ENCODE peak calls at places on chromosomes 13 and 19, in four cellular contexts. V, Q, M and Z are unnamed samples.

GRCh38 chr19:14544977-14545715 is 15.8 kb downstream of the TECR start:
- DNase-seq in V (no peak), Q (no peak), M (no peak), Z (no peak)

GRCh38 chr19:2923510-2923909 is 21.3 kb downstream of the ZNF77 start:
- DNase-seq in V (peak; percentile 21), Q (no peak), M (no peak), Z (no peak)

GRCh38 chr13:73449258-73449657 is 390.5 kb downstream of the KLF5 start:
- DNase-seq in V (no peak), Q (no peak), M (no peak), Z (no peak)

GRCh38 chr13:25059943-25060342 is 36.0 kb upstream of the PABPC3 start:
- DNase-seq in V (no peak), Q (no peak), M (no peak), Z (no peak)

GRCh38 chr13:83827338-83827737 is 54.9 kb downstream of the SLITRK1 start:
- DNase-seq in V (no peak), Q (no peak), M (no peak), Z (no peak)

GRCh38 chr13:32381539-32381938 is 46.4 kb downstream of the N4BP2L1 start:
- DNase-seq in V (peak; percentile 49), Q (no peak), M (no peak), Z (no peak)

GRCh38 chr19:5107432-5108122 is 138.7 kb downstream of the KDM4B start:
- DNase-seq in V (no peak), Q (no peak), M (no peak), Z (no peak)

GRCh38 chr13:39765801-39766463 is 110.5 kb downstream of the COG6 start:
- DNase-seq in V (no peak), Q (peak; percentile 42), M (no peak), Z (no peak)

GRCh38 chr19:36330226-36330625 is 48.8 kb downstream of the ZFP14 start:
- DNase-seq in V (no peak), Q (no peak), M (no peak), Z (no peak)

GRCh38 chr13:97631158-97631557 is 197.2 kb downstream of the RAP2A start:
- DNase-seq in V (no peak), Q (peak; percentile 53), M (no peak), Z (no peak)

GRCh38 chr13:41311607-41312500 is 787 bp downstream of the NAA16 start:
- DNase-seq in V (peak; percentile 7), Q (peak; percentile 38), M (no peak), Z (no peak)
- TF ChIP-seq NR3C1 in V (no peak), Q (no peak), M (no peak), Z (no peak)

DNA sequence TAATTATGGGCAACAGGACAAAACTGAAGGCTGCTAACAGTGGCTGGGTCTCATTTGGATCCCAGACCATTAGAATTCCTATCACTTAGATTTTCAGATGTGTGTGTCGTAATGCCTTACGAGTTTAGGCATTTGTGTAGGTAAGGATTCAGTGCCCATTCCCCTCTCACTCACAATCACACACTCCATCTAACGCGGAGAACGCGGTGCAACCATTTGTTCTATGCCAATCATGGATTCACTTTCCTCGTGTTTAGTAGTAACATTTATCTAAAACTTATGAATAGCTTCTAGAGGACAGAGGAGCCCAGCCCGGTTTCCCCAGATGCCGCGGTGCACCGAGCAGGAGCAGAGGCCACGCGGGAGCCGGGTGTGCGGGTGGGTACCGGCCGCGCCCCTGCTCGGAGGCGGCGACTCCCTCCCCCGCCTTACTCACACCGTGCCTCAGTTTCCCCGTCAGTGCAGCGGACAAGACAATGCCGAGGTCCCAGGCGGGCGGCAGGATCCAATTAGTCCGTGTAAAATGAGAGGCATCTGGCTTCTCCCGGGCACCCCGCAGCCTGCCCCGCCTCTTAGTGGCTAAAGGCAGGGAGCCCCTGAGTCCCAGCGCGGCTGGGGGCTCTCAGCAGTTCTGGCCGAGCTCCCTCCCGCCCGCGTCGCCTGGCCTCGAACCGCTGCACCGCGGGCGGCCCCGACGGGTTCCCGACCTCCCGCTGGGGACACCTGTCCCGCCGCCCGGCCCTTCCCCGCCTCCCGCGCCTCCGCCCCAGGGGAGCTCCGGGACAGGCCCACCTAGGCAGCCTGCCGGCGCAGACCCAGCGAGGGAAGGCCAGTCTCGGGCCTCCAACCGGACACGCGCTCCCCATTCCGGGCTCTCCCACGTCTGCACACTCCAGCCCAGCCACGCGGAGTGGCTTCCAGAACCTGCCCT is 5.9 kb upstream of the C1QTNF9B start:
- DNase-seq in V (no peak), Q (peak; percentile 27), M (no peak), Z (no peak)
- TF ChIP-seq NR3C1 in V (no peak), Q (no peak), M (no peak), Z (no peak)

DNA sequence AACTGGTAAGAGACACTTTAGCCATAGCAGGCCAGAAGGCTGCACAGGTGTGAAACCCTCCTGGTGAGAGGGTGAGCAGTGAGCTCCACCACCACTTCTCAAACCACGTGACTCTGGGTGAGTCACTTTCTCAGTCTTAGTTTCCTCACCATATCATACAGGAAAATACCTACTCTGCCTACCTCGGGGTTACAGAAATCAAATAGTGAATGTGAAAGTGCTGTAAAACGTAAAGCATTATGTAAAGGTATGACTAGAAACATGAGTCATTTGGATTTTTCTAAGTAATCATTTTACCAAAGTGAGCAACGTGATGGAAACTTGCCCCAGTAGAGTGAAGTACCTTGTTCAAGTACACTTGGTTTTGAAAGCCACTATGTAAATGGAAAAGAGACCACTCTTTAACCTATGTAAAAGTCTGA is 40.4 kb downstream of the USP12 start:
- DNase-seq in V (no peak), Q (no peak), M (peak; percentile 19), Z (no peak)
- TF ChIP-seq NR3C1 in V (no peak), Q (no peak), M (no peak), Z (no peak)

DNA sequence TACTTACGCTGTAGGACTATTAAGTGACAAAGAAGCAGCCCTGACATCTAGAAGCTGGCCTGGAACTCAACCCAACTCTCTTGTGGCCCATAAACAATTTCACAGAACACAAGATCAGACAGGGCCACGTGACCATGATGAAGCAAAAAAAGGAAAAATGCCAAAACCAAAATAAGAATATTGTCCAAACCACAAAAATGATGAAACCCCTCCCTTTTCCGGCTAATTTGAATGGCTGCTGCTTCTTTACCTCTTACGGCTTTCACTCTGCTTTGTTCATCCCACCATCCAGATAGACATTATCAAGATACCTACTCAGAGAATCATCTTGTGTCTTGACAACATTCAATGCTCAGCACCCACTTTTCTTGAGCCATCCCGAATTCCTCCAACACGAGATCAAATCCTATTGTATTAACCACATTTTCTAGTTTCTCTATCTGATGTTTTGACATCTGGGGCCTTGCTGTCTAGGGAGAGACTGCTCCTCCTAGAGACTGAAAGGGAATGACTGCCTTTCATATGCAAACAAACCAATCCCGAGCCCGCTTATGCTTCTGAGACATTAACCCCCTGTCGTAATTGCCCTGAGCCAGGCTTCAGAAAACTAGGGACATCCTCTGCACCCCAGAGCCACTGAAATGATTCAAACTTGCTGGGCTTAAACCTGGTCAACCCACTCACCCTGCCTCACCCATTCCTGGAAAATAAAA is 186.3 kb downstream of the TDRD3 start:
- DNase-seq in V (peak; percentile 13), Q (peak; percentile 40), M (no peak), Z (no peak)
- TF ChIP-seq NR3C1 in V (no peak), Q (no peak), M (no peak), Z (no peak)